ENCODE peak calls at places on chromosome 20, in six cellular contexts. One of them, this sample, is unnamed.

GRCh38 chr20:63854766-63855362 is 6.4 kb upstream of the ABHD16B start:
- DNase-seq in GM23248: peak
- DNase-seq in A549: no peak
- DNase-seq in H1: peak
- DNase-seq in astrocyte: no peak
- DNase-seq in IMR-90: no peak
- DNase-seq in this sample: no peak

GRCh38 chr20:12171927-12172581 is 254.4 kb downstream of the BTBD3 start:
- DNase-seq in GM23248: peak
- DNase-seq in A549: no peak
- DNase-seq in H1: no peak
- DNase-seq in astrocyte: peak
- DNase-seq in IMR-90: peak
- DNase-seq in this sample: no peak

GRCh38 chr20:47810686-47811347 is 25.5 kb upstream of the SULF2 start:
- DNase-seq in GM23248: no peak
- DNase-seq in A549: no peak
- DNase-seq in H1: no peak
- DNase-seq in astrocyte: no peak
- DNase-seq in IMR-90: no peak
- DNase-seq in this sample: no peak

GRCh38 chr20:16415079-16415478 is 158.2 kb downstream of the KIF16B start:
- DNase-seq in GM23248: peak
- DNase-seq in A549: no peak
- DNase-seq in H1: no peak
- DNase-seq in astrocyte: no peak
- DNase-seq in IMR-90: peak
- DNase-seq in this sample: no peak

GRCh38 chr20:47396762-47397476 is 40.4 kb upstream of the ZMYND8 start:
- DNase-seq in GM23248: no peak
- DNase-seq in A549: peak
- DNase-seq in H1: no peak
- DNase-seq in astrocyte: no peak
- DNase-seq in IMR-90: no peak
- DNase-seq in this sample: no peak

GRCh38 chr20:10524643-10525042 is 89.5 kb downstream of the SLX4IP start:
- DNase-seq in GM23248: peak
- DNase-seq in A549: peak
- DNase-seq in H1: no peak
- DNase-seq in astrocyte: peak
- DNase-seq in IMR-90: no peak
- DNase-seq in this sample: no peak

GRCh38 chr20:11182715-11183114 is 508.9 kb upstream of the JAG1 start:
- DNase-seq in GM23248: peak
- DNase-seq in A549: no peak
- DNase-seq in H1: no peak
- DNase-seq in astrocyte: no peak
- DNase-seq in IMR-90: no peak
- DNase-seq in this sample: no peak

GRCh38 chr20:3766832-3767433 is 620 bp downstream of the ADISSP start:
- DNase-seq in GM23248: peak
- DNase-seq in A549: no peak
- DNase-seq in H1: no peak
- DNase-seq in astrocyte: no peak
- DNase-seq in IMR-90: no peak
- DNase-seq in this sample: peak

GRCh38 chr20:25319241-25320034 is 71.2 kb downstream of the ABHD12 start:
- DNase-seq in GM23248: no peak
- DNase-seq in A549: no peak
- DNase-seq in H1: no peak
- DNase-seq in astrocyte: no peak
- DNase-seq in IMR-90: no peak
- DNase-seq in this sample: peak

GRCh38 chr20:21499641-21500040 is 14.2 kb downstream of the NKX2-2 start:
- DNase-seq in GM23248: no peak
- DNase-seq in A549: no peak
- DNase-seq in H1: peak
- DNase-seq in astrocyte: no peak
- DNase-seq in IMR-90: no peak
- DNase-seq in this sample: no peak

GRCh38 chr20:18650224-18650623 is 62.4 kb downstream of the DTD1 start:
- DNase-seq in GM23248: no peak
- DNase-seq in A549: no peak
- DNase-seq in H1: no peak
- DNase-seq in astrocyte: no peak
- DNase-seq in IMR-90: no peak
- DNase-seq in this sample: no peak

GRCh38 chr20:38982291-38982690 is 20.1 kb downstream of the DHX35 start:
- DNase-seq in GM23248: no peak
- DNase-seq in A549: no peak
- DNase-seq in H1: no peak
- DNase-seq in astrocyte: no peak
- DNase-seq in IMR-90: peak
- DNase-seq in this sample: no peak

GRCh38 chr20:17655286-17655651 is 26.8 kb downstream of the RRBP1 start:
- DNase-seq in GM23248: peak
- DNase-seq in A549: no peak
- DNase-seq in H1: no peak
- DNase-seq in astrocyte: peak
- DNase-seq in IMR-90: no peak
- DNase-seq in this sample: no peak

GRCh38 chr20:62345681-62346370 is 21.3 kb downstream of the LAMA5 start:
- DNase-seq in GM23248: no peak
- DNase-seq in A549: no peak
- DNase-seq in H1: no peak
- DNase-seq in astrocyte: no peak
- DNase-seq in IMR-90: no peak
- DNase-seq in this sample: no peak

GRCh38 chr20:5150226-5151076 is 23.6 kb downstream of the CDS2 start:
- DNase-seq in GM23248: peak
- DNase-seq in A549: peak
- DNase-seq in H1: no peak
- DNase-seq in astrocyte: peak
- DNase-seq in IMR-90: peak
- DNase-seq in this sample: no peak

GRCh38 chr20:56017560-56017959 is 12.2 kb upstream of the CBLN4 start:
- DNase-seq in GM23248: no peak
- DNase-seq in A549: no peak
- DNase-seq in H1: no peak
- DNase-seq in astrocyte: no peak
- DNase-seq in IMR-90: no peak
- DNase-seq in this sample: no peak

GRCh38 chr20:64146936-64147451 is 17.3 kb upstream of the MYT1 start:
- DNase-seq in GM23248: no peak
- DNase-seq in A549: no peak
- DNase-seq in H1: peak
- DNase-seq in astrocyte: no peak
- DNase-seq in IMR-90: no peak
- DNase-seq in this sample: no peak

GRCh38 chr20:45456632-45457031 is 12.9 kb upstream of the WFDC2 start:
- DNase-seq in GM23248: peak
- DNase-seq in A549: peak
- DNase-seq in H1: peak
- DNase-seq in astrocyte: no peak
- DNase-seq in IMR-90: no peak
- DNase-seq in this sample: peak

GRCh38 chr20:4894981-4895381 is 106.3 kb downstream of the SLC23A2 start:
- DNase-seq in GM23248: no peak
- DNase-seq in A549: no peak
- DNase-seq in H1: no peak
- DNase-seq in astrocyte: no peak
- DNase-seq in IMR-90: no peak
- DNase-seq in this sample: peak

GRCh38 chr20:23214903-23215302 is 128.8 kb upstream of the CD93 start:
- DNase-seq in GM23248: no peak
- DNase-seq in A549: no peak
- DNase-seq in H1: no peak
- DNase-seq in astrocyte: peak
- DNase-seq in IMR-90: peak
- DNase-seq in this sample: no peak

GRCh38 chr20:19944772-19945459 is 72.2 kb upstream of the NAA20 start:
- DNase-seq in GM23248: peak
- DNase-seq in A549: no peak
- DNase-seq in H1: no peak
- DNase-seq in astrocyte: peak
- DNase-seq in IMR-90: peak
- DNase-seq in this sample: no peak

GRCh38 chr20:62881662-62882395 is 20.2 kb upstream of the TCFL5 start:
- DNase-seq in GM23248: no peak
- DNase-seq in A549: no peak
- DNase-seq in H1: no peak
- DNase-seq in astrocyte: no peak
- DNase-seq in IMR-90: no peak
- DNase-seq in this sample: no peak

GRCh38 chr20:9608639-9609440 is 94.5 kb downstream of the LAMP5 start:
- DNase-seq in GM23248: no peak
- DNase-seq in A549: no peak
- DNase-seq in H1: no peak
- DNase-seq in astrocyte: no peak
- DNase-seq in IMR-90: no peak
- DNase-seq in this sample: no peak

GRCh38 chr20:47825011-47825762 is 39.9 kb upstream of the SULF2 start:
- DNase-seq in GM23248: no peak
- DNase-seq in A549: no peak
- DNase-seq in H1: no peak
- DNase-seq in astrocyte: no peak
- DNase-seq in IMR-90: no peak
- DNase-seq in this sample: peak

GRCh38 chr20:41570552-41570951 is 47.6 kb downstream of the CHD6 start:
- DNase-seq in GM23248: peak
- DNase-seq in A549: no peak
- DNase-seq in H1: no peak
- DNase-seq in astrocyte: no peak
- DNase-seq in IMR-90: peak
- DNase-seq in this sample: no peak

GRCh38 chr20:18254615-18255014 is 33.7 kb upstream of the ZNF133 start:
- DNase-seq in GM23248: no peak
- DNase-seq in A549: no peak
- DNase-seq in H1: no peak
- DNase-seq in astrocyte: no peak
- DNase-seq in IMR-90: no peak
- DNase-seq in this sample: no peak

GRCh38 chr20:41180599-41181333 is 43.4 kb downstream of the PLCG1 start:
- DNase-seq in GM23248: no peak
- DNase-seq in A549: no peak
- DNase-seq in H1: peak
- DNase-seq in astrocyte: no peak
- DNase-seq in IMR-90: no peak
- DNase-seq in this sample: no peak

GRCh38 chr20:25077610-25078169 is 4.3 kb downstream of the VSX1 start:
- DNase-seq in GM23248: peak
- DNase-seq in A549: peak
- DNase-seq in H1: peak
- DNase-seq in astrocyte: no peak
- DNase-seq in IMR-90: peak
- DNase-seq in this sample: no peak

GRCh38 chr20:9185511-9185910 is 116.6 kb downstream of the PLCB4 start:
- DNase-seq in GM23248: peak
- DNase-seq in A549: peak
- DNase-seq in H1: no peak
- DNase-seq in astrocyte: peak
- DNase-seq in IMR-90: peak
- DNase-seq in this sample: no peak

GRCh38 chr20:59385461-59385860 is 85.0 kb downstream of the EDN3 start:
- DNase-seq in GM23248: no peak
- DNase-seq in A549: peak
- DNase-seq in H1: peak
- DNase-seq in astrocyte: no peak
- DNase-seq in IMR-90: no peak
- DNase-seq in this sample: no peak
- H3K27ac ChIP-seq in GM23248: no peak
- H3K27ac ChIP-seq in A549: no peak
- H3K27ac ChIP-seq in H1: no peak
- H3K27ac ChIP-seq in astrocyte: no peak
- H3K27ac ChIP-seq in IMR-90: no peak
- H3K27ac ChIP-seq in this sample: no peak

GRCh38 chr20:31751126-31751525 is 12.0 kb downstream of the TPX2 start:
- DNase-seq in GM23248: peak
- DNase-seq in A549: no peak
- DNase-seq in H1: no peak
- DNase-seq in astrocyte: peak
- DNase-seq in IMR-90: peak
- DNase-seq in this sample: no peak
- H3K4me3 ChIP-seq in GM23248: no peak
- H3K4me3 ChIP-seq in A549: no peak
- H3K4me3 ChIP-seq in H1: no peak
- H3K4me3 ChIP-seq in astrocyte: no peak
- H3K4me3 ChIP-seq in IMR-90: no peak
- H3K4me3 ChIP-seq in this sample: no peak

GRCh38 chr20:310645-311044 is 13.3 kb downstream of the ZCCHC3 start:
- DNase-seq in GM23248: no peak
- DNase-seq in A549: no peak
- DNase-seq in H1: no peak
- DNase-seq in astrocyte: no peak
- DNase-seq in IMR-90: no peak
- DNase-seq in this sample: no peak
- H3K4me2 ChIP-seq in GM23248: peak
- H3K4me2 ChIP-seq in A549: no peak
- H3K4me2 ChIP-seq in H1: peak
- H3K4me2 ChIP-seq in astrocyte: peak
- H3K4me2 ChIP-seq in IMR-90: no peak
- H3K4me2 ChIP-seq in this sample: peak

GRCh38 chr20:50415031-50415515 is 95.1 kb upstream of the PTPN1 start:
- DNase-seq in GM23248: no peak
- DNase-seq in A549: no peak
- DNase-seq in H1: no peak
- DNase-seq in astrocyte: no peak
- DNase-seq in IMR-90: no peak
- DNase-seq in this sample: no peak

GRCh38 chr20:50410343-50410742 is 99.8 kb upstream of the PTPN1 start:
- DNase-seq in GM23248: no peak
- DNase-seq in A549: no peak
- DNase-seq in H1: no peak
- DNase-seq in astrocyte: no peak
- DNase-seq in IMR-90: no peak
- DNase-seq in this sample: no peak

GRCh38 chr20:50412069-50412468 is 98.1 kb upstream of the PTPN1 start:
- DNase-seq in GM23248: no peak
- DNase-seq in A549: no peak
- DNase-seq in H1: no peak
- DNase-seq in astrocyte: no peak
- DNase-seq in IMR-90: no peak
- DNase-seq in this sample: no peak

GRCh38 chr20:50413088-50413500 is 97.1 kb upstream of the PTPN1 start:
- DNase-seq in GM23248: no peak
- DNase-seq in A549: no peak
- DNase-seq in H1: no peak
- DNase-seq in astrocyte: no peak
- DNase-seq in IMR-90: no peak
- DNase-seq in this sample: no peak

DNA sequence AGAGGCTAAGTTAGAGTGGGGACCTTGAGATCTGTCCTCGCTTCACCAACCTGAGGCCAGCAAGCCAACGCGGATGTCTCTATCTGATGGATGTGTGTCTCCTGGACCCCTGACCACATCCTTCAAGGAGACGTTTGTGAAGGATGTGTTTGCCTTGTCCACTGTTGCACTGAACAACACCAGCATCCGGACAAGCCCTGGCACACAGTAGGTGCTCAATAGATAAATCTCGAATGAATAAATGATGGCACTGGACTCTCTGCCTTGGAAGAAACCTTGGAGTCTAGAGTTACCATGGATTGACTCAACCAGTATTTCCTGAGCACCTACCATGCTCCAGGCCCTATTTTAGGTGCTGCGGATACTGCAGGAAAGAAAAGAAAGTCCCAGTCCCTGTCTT is 97.7 kb upstream of the PTPN1 start:
- DNase-seq in GM23248: no peak
- DNase-seq in A549: no peak
- DNase-seq in H1: no peak
- DNase-seq in astrocyte: no peak
- DNase-seq in IMR-90: no peak
- DNase-seq in this sample: no peak
- H3K27ac ChIP-seq in GM23248: no peak
- H3K27ac ChIP-seq in A549: peak
- H3K27ac ChIP-seq in H1: no peak
- H3K27ac ChIP-seq in astrocyte: no peak
- H3K27ac ChIP-seq in IMR-90: no peak
- H3K27ac ChIP-seq in this sample: no peak

This sample was measured in OCI-LY7.